ENCODE peak calls at places on chromosomes 1 and 21, in five cellular contexts. K, U, L, W and R are unnamed samples.

GRCh38 chr1:200653022-200653462 is 16.7 kb downstream of the DDX59 start:
- DNase-seq in L (no peak), W (no peak), U (no peak), K (no peak), R (no peak)

GRCh38 chr1:9231648-9232332 is 2.8 kb upstream of the H6PD start:
- DNase-seq in K (peak), W (peak), U (no peak), L (no peak), R (no peak)

GRCh38 chr1:67434491-67434890 is 4.3 kb upstream of the SERBP1 start:
- DNase-seq in L (no peak), K (peak), W (no peak), U (no peak), R (no peak)

GRCh38 chr1:224510880-224511645 is 76.5 kb upstream of the WDR26 start:
- DNase-seq in U (no peak), L (no peak), W (peak), K (peak), R (peak)

GRCh38 chr1:70517444-70517843 is 106.4 kb downstream of the CTH start:
- DNase-seq in W (peak), L (no peak), U (no peak), K (no peak), R (no peak)

GRCh38 chr1:172360511-172360910 is 60.0 kb upstream of the C1orf105 start:
- DNase-seq in W (no peak), U (peak), L (no peak), K (no peak), R (peak)

GRCh38 chr1:62398377-62398776 is 38.5 kb upstream of the USP1 start:
- DNase-seq in W (no peak), U (no peak), L (no peak), K (peak), R (no peak)

GRCh38 chr1:33045246-33045645 is 8.6 kb upstream of the AK2 start:
- DNase-seq in W (no peak), K (no peak), L (no peak), U (no peak), R (no peak)

GRCh38 chr21:40143822-40144525 is 276.7 kb downstream of the PCP4 start:
- DNase-seq in L (peak), K (peak), W (peak), U (peak), R (peak)

GRCh38 chr1:61348025-61348665 is 265.8 kb downstream of the NFIA start:
- DNase-seq in U (no peak), K (no peak), L (no peak), W (no peak), R (no peak)

GRCh38 chr1:232780354-232780753 is 24.9 kb upstream of the MAP10 start:
- DNase-seq in L (no peak), U (no peak), K (no peak), W (no peak), R (no peak)

GRCh38 chr1:2205191-2205952 is 10.8 kb upstream of the FAAP20 start:
- DNase-seq in W (peak), L (peak), K (peak), U (peak), R (peak)

GRCh38 chr1:42392923-42393848 is 12.6 kb downstream of the RIMKLA start:
- DNase-seq in W (no peak), K (no peak), L (no peak), U (no peak), R (no peak)

GRCh38 chr1:162144853-162145252 is 75.4 kb downstream of the NOS1AP start:
- DNase-seq in U (peak), K (no peak), W (no peak), L (no peak), R (peak)

GRCh38 chr1:238487931-238488330 is 597.2 kb upstream of the ZP4 start:
- DNase-seq in L (no peak), U (no peak), W (no peak), K (peak), R (no peak)

GRCh38 chr21:42703173-42703908 is 49.9 kb downstream of the PDE9A start:
- DNase-seq in W (no peak), U (no peak), K (no peak), L (no peak), R (no peak)

GRCh38 chr21:42705346-42705745 is 51.9 kb downstream of the PDE9A start:
- DNase-seq in L (no peak), W (no peak), K (no peak), U (no peak), R (no peak)

GRCh38 chr21:42702720-42703119 is 49.3 kb downstream of the PDE9A start:
- DNase-seq in K (no peak), U (no peak), L (no peak), W (no peak), R (no peak)

GRCh38 chr21:42704861-42705260 is 51.4 kb downstream of the PDE9A start:
- DNase-seq in W (no peak), K (no peak), L (no peak), U (no peak), R (no peak)

DNA sequence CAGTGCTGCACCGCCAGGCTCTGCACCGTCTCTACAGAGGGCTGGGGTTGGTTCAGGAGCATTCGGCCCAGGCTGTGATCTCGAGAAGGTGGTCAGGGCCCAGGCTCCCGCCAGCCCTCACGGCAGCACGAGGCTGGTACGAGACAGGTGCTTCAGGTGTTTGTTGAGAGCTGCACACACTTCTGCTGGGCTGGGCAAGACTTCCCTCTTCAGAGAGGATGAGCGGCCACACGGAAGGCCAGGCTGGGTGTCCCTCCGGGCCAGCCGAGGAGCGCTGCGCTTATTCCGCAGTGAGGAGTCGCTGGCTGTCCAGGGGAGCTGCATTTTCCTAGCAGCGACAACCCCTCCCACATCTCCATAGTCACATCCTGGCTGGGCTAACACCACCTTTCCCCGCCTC is 50.5 kb downstream of the PDE9A start:
- DNase-seq in W (no peak), L (no peak), K (no peak), U (no peak), R (no peak)
- H4K8ac ChIP-seq in W (no peak), L (peak), K (no peak), U (no peak), R (no peak)

DNA sequence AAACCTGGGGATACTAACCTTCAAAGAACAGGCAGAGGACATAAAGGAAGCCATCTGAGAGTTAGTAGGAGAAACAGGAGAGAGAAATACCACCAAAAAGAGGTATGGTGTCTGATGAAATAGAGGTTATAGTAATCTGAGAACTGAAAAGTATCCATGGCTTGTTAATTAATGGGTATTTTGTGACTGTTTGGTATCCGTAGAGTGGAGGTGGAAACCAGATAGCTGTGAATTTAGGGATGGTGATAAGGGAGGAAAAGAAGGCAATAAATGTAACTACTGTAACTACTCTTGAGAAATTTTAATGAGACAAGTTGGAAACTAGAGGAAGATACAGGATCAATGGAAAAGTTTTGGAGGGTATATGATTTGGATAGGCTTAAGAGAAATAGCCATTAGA is 27.5 kb downstream of the PRKAA2 start:
- DNase-seq in W (no peak), K (no peak), L (no peak), U (no peak), R (no peak)
- H3K27ac ChIP-seq in W (no peak), K (no peak), L (no peak), U (no peak), R (no peak)

GRCh38 chr1:206471993-206472392 is 1.7 kb downstream of the IKBKE start:
- DNase-seq in L (no peak), U (no peak), K (no peak), W (peak), R (no peak)

GRCh38 chr1:206469411-206469932 is 804 bp upstream of the IKBKE start:
- DNase-seq in L (no peak), K (no peak), U (no peak), W (no peak), R (peak)

GRCh38 chr1:206471415-206471801 is 1.1 kb downstream of the IKBKE start:
- DNase-seq in U (no peak), K (no peak), W (peak), L (no peak), R (peak)

GRCh38 chr1:206469933-206470691 is at the start of gene IKBKE:
- DNase-seq in W (peak), U (no peak), L (peak), K (peak), R (peak)

DNA sequence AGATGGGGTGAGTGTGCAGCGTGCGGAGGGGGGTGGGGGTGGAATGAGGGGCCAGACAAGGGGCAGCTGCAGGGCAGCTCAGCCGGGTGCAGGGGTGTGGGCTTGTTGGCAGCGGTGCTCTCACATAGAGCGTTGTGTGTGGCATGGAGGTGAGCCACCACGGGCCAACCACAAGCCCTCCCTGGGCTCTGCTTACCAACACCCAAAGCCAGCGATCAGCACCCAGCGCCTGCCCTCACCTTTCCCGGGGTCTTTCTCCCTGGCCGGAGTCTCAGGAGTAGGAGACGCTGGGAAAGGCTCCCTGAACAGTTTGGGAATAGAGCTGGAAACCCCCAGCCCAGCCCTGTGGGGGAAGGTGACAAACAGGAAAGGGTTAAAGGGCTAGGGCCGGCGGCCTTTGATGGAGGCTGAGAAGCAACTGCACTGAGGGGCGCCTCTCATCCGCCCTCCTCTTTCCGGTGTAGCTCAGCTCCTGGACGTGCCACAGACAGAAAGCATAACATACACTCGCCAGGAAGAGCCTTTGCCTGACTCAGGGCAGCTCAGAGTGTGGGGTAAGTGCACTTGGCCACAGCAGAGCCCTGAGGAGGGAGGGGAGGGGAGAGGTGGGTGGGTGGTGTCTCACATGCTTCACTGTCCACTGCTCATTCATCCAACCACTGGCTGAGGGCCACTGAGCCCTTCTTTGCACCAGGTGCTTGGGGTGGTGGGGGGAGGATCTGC is 577 bp downstream of the IKBKE start:
- DNase-seq in U (no peak), W (peak), K (peak), L (peak), R (peak)
- H4K8ac ChIP-seq in U (no peak), W (peak), K (peak), L (no peak), R (no peak)

DNA sequence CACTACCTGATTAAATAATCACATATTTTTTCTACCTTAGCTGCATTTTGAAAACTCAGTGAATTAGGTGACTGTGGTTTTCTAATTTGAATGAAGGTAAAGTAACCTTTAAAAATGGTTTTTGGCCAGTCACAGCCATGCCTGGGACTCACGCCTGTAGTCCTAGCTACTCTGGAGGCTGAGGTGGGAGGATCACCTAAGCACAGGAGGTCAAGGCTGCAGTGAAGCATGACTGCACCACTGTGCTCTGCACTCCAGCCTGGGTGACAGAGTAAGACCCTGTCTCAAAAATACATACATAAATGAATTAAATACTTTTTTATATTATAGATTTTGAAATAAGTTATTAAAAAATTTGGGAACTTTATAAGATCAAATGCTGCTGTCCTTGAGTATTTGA is 5.7 kb downstream of the CNST start:
- DNase-seq in W (no peak), L (no peak), U (no peak), K (no peak), R (no peak)
- H3K27ac ChIP-seq in W (no peak), L (no peak), U (no peak), K (no peak), R (no peak)

DNA sequence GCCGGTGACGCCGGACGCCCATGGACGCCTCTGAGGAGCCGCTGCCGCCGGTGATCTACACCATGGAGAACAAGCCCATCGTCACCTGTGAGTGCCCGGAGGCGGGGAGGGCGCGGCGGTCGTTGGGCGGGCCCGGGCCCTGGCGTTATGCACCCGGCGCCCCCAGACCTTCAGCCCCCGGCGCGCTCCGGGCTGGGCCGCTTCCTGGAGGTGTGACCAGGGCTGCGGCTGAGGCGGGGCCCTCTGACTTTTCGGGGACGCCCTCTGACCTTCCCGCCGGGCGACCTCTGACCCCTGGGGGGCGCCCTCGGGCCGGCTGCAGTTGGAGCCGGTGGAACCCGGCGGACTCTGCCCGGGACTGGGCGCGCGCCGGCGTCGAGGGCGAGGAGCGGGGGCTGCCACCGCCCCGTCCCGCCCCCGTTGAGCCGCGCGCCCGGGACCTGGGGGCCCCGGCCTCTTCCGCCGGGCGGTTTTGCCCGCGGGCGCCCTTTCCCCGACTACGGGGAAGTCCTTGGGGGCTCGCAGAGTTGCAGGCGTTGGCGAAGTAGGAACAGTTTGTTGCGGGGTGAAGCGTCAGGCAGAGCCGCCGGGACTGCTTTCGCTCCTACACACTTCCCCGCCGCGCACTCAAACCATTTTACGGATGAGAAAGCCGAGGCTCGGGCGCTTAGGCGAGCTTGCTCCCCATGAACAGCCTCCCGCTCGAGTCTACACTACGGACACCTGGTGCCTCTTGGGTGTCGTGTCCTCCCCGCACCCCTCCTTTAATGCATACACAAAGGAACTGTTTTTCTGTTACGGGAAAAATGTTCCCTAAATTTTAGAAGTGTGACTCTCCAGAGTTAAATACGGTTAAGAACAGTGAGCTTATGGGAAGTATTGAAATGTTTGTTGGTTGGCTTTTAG is 618 bp downstream of the TRAPPC10 start:
- DNase-seq in U (peak), L (peak), W (peak), K (peak), R (peak)
- H4K8ac ChIP-seq in U (no peak), L (peak), W (peak), K (no peak), R (peak)

GRCh38 chr1:207787776-207788175 is 35.9 kb downstream of the CD46 start:
- DNase-seq in W (no peak), U (no peak), K (peak), L (no peak), R (no peak)
- H3K27ac ChIP-seq in W (no peak), U (no peak), K (no peak), L (no peak), R (no peak)

GRCh38 chr1:11690669-11691301 is 725 bp upstream of the DRAXIN start:
- DNase-seq in L (no peak), U (no peak), K (no peak), W (no peak), R (peak)

GRCh38 chr1:11691302-11691914 is at the start of gene DRAXIN:
- DNase-seq in K (no peak), L (peak), W (no peak), U (peak), R (peak)

GRCh38 chr1:11692899-11693590 is 1.5 kb downstream of the DRAXIN start:
- DNase-seq in L (no peak), W (peak), U (no peak), K (peak), R (no peak)

GRCh38 chr1:11693917-11694316 is 2.4 kb downstream of the DRAXIN start:
- DNase-seq in L (no peak), U (no peak), W (no peak), K (no peak), R (no peak)

GRCh38 chr1:11691928-11692711 is 610 bp downstream of the DRAXIN start:
- DNase-seq in U (no peak), W (no peak), L (peak), K (no peak), R (no peak)
- H4K8ac ChIP-seq in U (peak), W (no peak), L (peak), K (no peak), R (no peak)